ENCODE peak calls at places on chromosomes 12 and 14, in eight cellular contexts. U, D, P, E, F, B, O and I are unnamed samples.

GRCh38 chr12:1279050-1279449 is 288.0 kb downstream of the ERC1 start:
- DNase-seq in U (no peak), D (peak), O (no peak), B (no peak), F (no peak), E (no peak), P (no peak), I (no peak)

GRCh38 chr12:3022411-3022810 is 54.8 kb upstream of the TSPAN9 start:
- DNase-seq in O (no peak), D (no peak), E (no peak), P (no peak), B (no peak), F (no peak), U (no peak), I (no peak)

GRCh38 chr12:104197264-104197663 is 18.3 kb upstream of the TXNRD1 start:
- DNase-seq in O (no peak), F (no peak), B (no peak), P (no peak), D (no peak), E (no peak), U (no peak), I (peak)

GRCh38 chr14:23568600-23569310 is 1.2 kb upstream of the AP1G2 start:
- DNase-seq in O (no peak), E (no peak), B (no peak), D (peak), F (peak), U (no peak), P (peak), I (no peak)

GRCh38 chr12:122602456-122602855 is 75.4 kb downstream of the KNTC1 start:
- DNase-seq in O (no peak), F (no peak), P (no peak), B (no peak), D (no peak), U (no peak), E (no peak), I (no peak)

GRCh38 chr14:34912966-34913365 is 37.8 kb upstream of the BAZ1A start:
- DNase-seq in P (no peak), U (no peak), B (no peak), F (no peak), O (no peak), D (no peak), E (no peak), I (no peak)

GRCh38 chr14:104965561-104966231 is 12.5 kb downstream of the AHNAK2 start:
- DNase-seq in D (no peak), E (no peak), U (no peak), B (no peak), F (no peak), P (peak), O (no peak), I (no peak)

GRCh38 chr14:40850191-40850590 is 756.5 kb upstream of the LRFN5 start:
- DNase-seq in E (no peak), F (no peak), B (no peak), P (no peak), U (no peak), D (no peak), O (no peak), I (no peak)

GRCh38 chr14:85549697-85550096 is 19.8 kb downstream of the FLRT2 start:
- DNase-seq in O (no peak), B (no peak), E (no peak), D (no peak), P (no peak), F (no peak), U (no peak), I (peak)

GRCh38 chr14:31122921-31123320 is 84.7 kb downstream of the HECTD1 start:
- DNase-seq in E (no peak), D (no peak), F (no peak), O (no peak), P (no peak), U (no peak), B (no peak), I (no peak)

GRCh38 chr14:68198713-68199464 is 379.3 kb downstream of the RAD51B start:
- DNase-seq in O (no peak), E (no peak), D (no peak), P (no peak), B (peak), F (no peak), U (no peak), I (no peak)

GRCh38 chr14:79018846-79019245 is 848.7 kb downstream of the NRXN3 start:
- DNase-seq in F (no peak), D (peak), O (no peak), B (peak), P (no peak), E (peak), U (no peak), I (peak)

GRCh38 chr14:21924479-21924878 is 250.9 kb upstream of the OR4E1 start:
- DNase-seq in B (no peak), U (no peak), F (no peak), P (no peak), D (no peak), E (no peak), O (no peak), I (no peak)

GRCh38 chr14:95891742-95892141 is 15.1 kb downstream of the TUNAR start:
- DNase-seq in U (peak), O (no peak), P (no peak), F (no peak), D (peak), B (peak), E (no peak), I (no peak)

GRCh38 chr12:113198286-113198685 is 12.8 kb downstream of the RITA1 start:
- DNase-seq in E (no peak), F (no peak), U (no peak), D (peak), P (no peak), B (peak), O (no peak), I (no peak)

GRCh38 chr12:125193798-125194562 is 128.7 kb downstream of the AACS start:
- DNase-seq in F (no peak), U (peak), P (no peak), D (peak), B (peak), O (no peak), E (no peak), I (no peak)

GRCh38 chr14:101083564-101084435 is 180.3 kb upstream of the RTL1 start:
- DNase-seq in E (no peak), B (no peak), O (no peak), P (peak), F (no peak), U (no peak), D (no peak), I (no peak)

GRCh38 chr12:58177366-58177765 is 236.0 kb downstream of the ATP23 start:
- DNase-seq in F (peak), O (no peak), E (no peak), U (no peak), P (no peak), B (no peak), D (no peak), I (no peak)

GRCh38 chr14:89720741-89721315 is 233.7 kb downstream of the EFCAB11 start:
- DNase-seq in P (peak), F (no peak), B (no peak), D (no peak), U (no peak), O (no peak), E (no peak), I (no peak)

GRCh38 chr14:100692859-100693558 is 33.7 kb upstream of the DLK1 start:
- DNase-seq in E (peak), U (peak), F (no peak), B (peak), O (no peak), D (peak), P (no peak), I (peak)

GRCh38 chr14:68518910-68519686 is 273.8 kb downstream of the ZFP36L1 start:
- DNase-seq in E (no peak), D (no peak), O (peak), U (no peak), B (no peak), F (no peak), P (no peak), I (peak)

GRCh38 chr12:29234965-29235364 is 85.9 kb downstream of the FAR2 start:
- DNase-seq in E (no peak), D (peak), P (no peak), B (peak), F (no peak), O (no peak), U (no peak), I (no peak)

GRCh38 chr14:75201087-75201486 is 24.7 kb upstream of the TMED10 start:
- DNase-seq in D (no peak), B (no peak), O (no peak), U (no peak), F (no peak), P (peak), E (no peak), I (no peak)

GRCh38 chr12:14701808-14702568 is 5.6 kb upstream of the GUCY2C start:
- DNase-seq in P (no peak), E (no peak), U (no peak), B (no peak), D (no peak), O (no peak), F (no peak), I (no peak)

GRCh38 chr12:1925125-1925963 is 6.9 kb upstream of the CACNA2D4 start:
- DNase-seq in B (no peak), P (no peak), U (no peak), E (no peak), F (no peak), D (no peak), O (peak), I (no peak)

GRCh38 chr12:100675432-100675831 is 101.9 kb downstream of the GAS2L3 start:
- DNase-seq in O (no peak), D (peak), B (peak), U (peak), E (peak), P (no peak), F (peak), I (peak)